ENCODE peak calls at places on chromosome 4, in four cellular contexts. C is HCT116, P is SK-N-SH, I is MM.1S. K is an unnamed sample.

GRCh38 chr4:122577808-122578781 is 42.8 kb downstream of the IL21 start:
- DNase-seq in C (peak), P (peak), I (peak), K (peak)

GRCh38 chr4:92236907-92237306 is 66.9 kb upstream of the GRID2 start:
- DNase-seq in C (no peak), P (no peak), I (no peak), K (no peak)

GRCh38 chr4:184444215-184444952 is 30.0 kb downstream of the IRF2 start:
- DNase-seq in C (no peak), P (no peak), I (no peak), K (no peak)

GRCh38 chr4:136829298-136829697 is 703.0 kb downstream of the PCDH18 start:
- DNase-seq in C (no peak), P (no peak), I (no peak), K (no peak)

GRCh38 chr4:142126890-142127497 is 490.6 kb downstream of the IL15 start:
- DNase-seq in C (peak), P (peak), I (peak), K (peak)

GRCh38 chr4:61320154-61320553 is 120.0 kb downstream of the ADGRL3 start:
- DNase-seq in C (no peak), P (no peak), I (no peak), K (no peak)

GRCh38 chr4:2266821-2267220 is 4.9 kb upstream of the MXD4 start:
- DNase-seq in C (no peak), P (no peak), I (no peak), K (no peak)

GRCh38 chr4:33724685-33725084 is 2519.6 kb downstream of the ARAP2 start:
- DNase-seq in C (no peak), P (no peak), I (no peak), K (no peak)

GRCh38 chr4:137994858-137995257 is 247.3 kb downstream of the SLC7A11 start:
- DNase-seq in C (no peak), P (no peak), I (no peak), K (no peak)

GRCh38 chr4:24973471-24974251 is 57.1 kb downstream of the LGI2 start:
- DNase-seq in C (no peak), P (no peak), I (no peak), K (peak)

GRCh38 chr4:174117445-174117844 is 166.0 kb downstream of the FBXO8 start:
- DNase-seq in C (no peak), P (peak), I (no peak), K (no peak)

DNA sequence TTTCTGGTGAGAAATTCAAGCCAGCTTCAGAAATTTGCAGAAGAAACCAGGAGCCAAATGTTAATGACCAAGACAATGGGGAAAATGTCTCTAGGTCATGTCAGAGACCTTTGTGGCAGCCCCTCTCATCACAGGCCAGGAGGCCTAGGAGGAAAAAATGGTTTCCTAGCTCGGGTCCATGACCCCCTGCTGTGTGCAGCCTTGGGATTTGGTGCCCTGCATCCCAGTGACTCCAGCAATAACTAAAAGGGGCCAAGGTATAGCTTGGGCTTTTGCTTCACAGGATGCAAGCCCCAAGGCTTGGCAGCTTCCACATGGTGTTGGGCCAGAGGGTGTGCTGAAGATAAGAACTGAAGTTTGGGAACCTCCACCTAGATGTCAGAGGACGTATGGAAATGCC is 814.7 kb upstream of the SLIT2 start:
- DNase-seq in C (no peak), P (no peak), I (no peak), K (no peak)
- H3K4me3 ChIP-seq in C (no peak), P (no peak), I (no peak), K (no peak)

GRCh38 chr4:139639654-139640053 is 26.0 kb upstream of the MGST2 start:
- DNase-seq in C (no peak), P (no peak), I (no peak), K (no peak)
- H3K9ac ChIP-seq in C (no peak), P (no peak), I (no peak), K (no peak)

DNA sequence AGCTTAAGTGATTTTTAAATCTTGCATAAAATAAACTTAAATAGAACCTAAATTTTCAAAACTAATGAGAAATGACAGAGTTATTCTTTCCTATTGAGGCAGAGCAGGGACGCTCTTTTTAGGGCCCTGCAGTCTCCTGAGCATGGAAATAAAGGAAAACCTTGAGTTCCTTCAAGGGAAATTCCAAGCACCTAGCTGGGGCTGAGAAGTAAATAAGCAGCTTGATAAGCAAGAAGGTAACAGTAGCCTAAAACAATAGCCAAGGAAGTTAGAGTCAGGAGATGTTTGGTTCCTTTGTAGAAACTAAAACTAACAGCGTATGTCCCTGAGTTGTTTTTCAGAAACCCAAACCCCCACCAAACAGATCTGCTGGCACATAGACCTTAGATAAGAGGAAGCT is 174.6 kb downstream of the COL25A1 start:
- DNase-seq in C (no peak), P (no peak), I (no peak), K (no peak)
- H3K4me3 ChIP-seq in C (no peak), P (no peak), I (no peak), K (no peak)

GRCh38 chr4:125750399-125750798 is 435.6 kb downstream of the FAT4 start:
- DNase-seq in C (no peak), P (no peak), I (no peak), K (no peak)

GRCh38 chr4:125749354-125749753 is 434.6 kb downstream of the FAT4 start:
- DNase-seq in C (no peak), P (no peak), I (no peak), K (no peak)

GRCh38 chr4:125750827-125751466 is 436.2 kb downstream of the FAT4 start:
- DNase-seq in C (no peak), P (peak), I (no peak), K (no peak)
- H3K9ac ChIP-seq in C (no peak), P (no peak), I (no peak), K (no peak)

GRCh38 chr4:30866444-30866843 is 146.3 kb downstream of the PCDH7 start:
- DNase-seq in C (no peak), P (no peak), I (no peak), K (no peak)

GRCh38 chr4:30868257-30868656 is 148.1 kb downstream of the PCDH7 start:
- DNase-seq in C (no peak), P (no peak), I (no peak), K (no peak)

GRCh38 chr4:30865676-30866075 is 145.5 kb downstream of the PCDH7 start:
- DNase-seq in C (no peak), P (no peak), I (no peak), K (no peak)

GRCh38 chr4:30867427-30867826 is 147.3 kb downstream of the PCDH7 start:
- DNase-seq in C (no peak), P (no peak), I (no peak), K (no peak)

GRCh38 chr4:30866907-30867306 is 146.7 kb downstream of the PCDH7 start:
- DNase-seq in C (no peak), P (no peak), I (peak), K (no peak)
- H3K4me3 ChIP-seq in C (no peak), P (no peak), I (peak), K (no peak)

GRCh38 chr4:123581802-123582201 is 185.2 kb downstream of the SPRY1 start:
- DNase-seq in C (no peak), P (no peak), I (no peak), K (no peak)

GRCh38 chr4:123580981-123581664 is 184.5 kb downstream of the SPRY1 start:
- DNase-seq in C (peak), P (no peak), I (no peak), K (no peak)

GRCh38 chr4:123577507-123577906 is 180.9 kb downstream of the SPRY1 start:
- DNase-seq in C (no peak), P (no peak), I (no peak), K (no peak)

GRCh38 chr4:123578276-123579014 is 181.8 kb downstream of the SPRY1 start:
- DNase-seq in C (no peak), P (no peak), I (no peak), K (no peak)

DNA sequence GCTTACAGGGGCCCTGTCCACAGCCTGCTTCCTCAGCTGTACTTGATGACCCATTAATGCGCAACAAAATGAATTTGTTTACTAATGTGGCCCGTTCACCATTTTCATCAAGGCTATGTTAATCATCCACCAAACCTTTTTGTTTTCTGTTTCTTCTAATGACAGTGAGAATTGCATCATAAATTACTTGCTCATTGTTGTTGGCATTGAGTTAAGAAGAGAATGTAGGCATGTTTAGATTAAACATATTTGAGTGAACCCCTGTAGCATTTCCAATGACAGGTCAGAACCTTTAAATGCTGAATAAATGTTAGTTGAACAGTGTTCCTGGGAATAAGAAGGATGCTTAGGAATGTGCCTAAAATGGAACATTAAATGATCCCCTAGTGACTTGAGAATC is 183.4 kb downstream of the SPRY1 start:
- DNase-seq in C (no peak), P (no peak), I (no peak), K (no peak)
- H3K9ac ChIP-seq in C (no peak), P (no peak), I (no peak), K (no peak)

GRCh38 chr4:76383001-76383400 is 37.9 kb downstream of the CCDC158 start:
- DNase-seq in C (no peak), P (no peak), I (no peak), K (no peak)

GRCh38 chr4:76386566-76387305 is 34.2 kb downstream of the CCDC158 start:
- DNase-seq in C (no peak), P (no peak), I (no peak), K (no peak)

GRCh38 chr4:76384052-76384451 is 36.9 kb downstream of the CCDC158 start:
- DNase-seq in C (no peak), P (no peak), I (no peak), K (no peak)

GRCh38 chr4:76388160-76388908 is 32.6 kb downstream of the CCDC158 start:
- DNase-seq in C (no peak), P (no peak), I (no peak), K (no peak)

DNA sequence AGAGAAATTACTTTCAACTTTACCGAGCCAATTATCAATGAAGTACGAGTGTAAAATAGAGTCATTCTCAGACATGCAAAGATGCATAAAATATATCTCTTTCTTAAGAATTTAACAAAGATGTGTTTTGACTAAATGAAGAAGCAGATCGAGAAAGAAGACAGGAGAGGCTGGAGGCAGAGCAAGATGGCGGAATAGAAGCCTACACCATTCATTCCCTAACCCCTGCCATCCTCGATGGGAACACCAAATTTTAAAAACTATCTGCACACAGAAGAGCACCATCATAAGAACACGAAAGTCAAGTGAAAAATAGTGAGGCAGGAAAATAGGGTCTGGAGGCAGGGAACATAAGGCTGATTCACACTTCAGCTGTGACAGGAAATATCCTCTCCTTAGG is 35.0 kb downstream of the CCDC158 start:
- DNase-seq in C (no peak), P (no peak), I (no peak), K (no peak)
- H3K4me3 ChIP-seq in C (no peak), P (no peak), I (no peak), K (no peak)

GRCh38 chr4:5708829-5709680 is 696 bp upstream of the EVC2 start:
- DNase-seq in C (no peak), P (no peak), I (no peak), K (no peak)
- H3K9ac ChIP-seq in C (no peak), P (no peak), I (peak), K (peak)

GRCh38 chr4:374298-375160 is 36.9 kb downstream of the ZNF141 start:
- DNase-seq in C (no peak), P (no peak), I (no peak), K (no peak)
- H3K4me3 ChIP-seq in C (no peak), P (no peak), I (no peak), K (no peak)

K was measured in colonic mucosa.